ENCODE peak calls at places on chromosomes 1 and 21, in four cellular contexts. O is keratinocyte, E is osteoblast, P is right lobe of liver. G is an unnamed sample.
A peak's percentile ranks its signal among the peaks of the same experiment; 100 is the strongest.

GRCh38 chr1:204493882-204494280 is 724 bp downstream of the PIK3C2B start:
- DNase-seq in O (no peak), E (peak; percentile 84), P (peak; percentile 80), G (no peak)

GRCh38 chr21:35988396-35989140 is 71.8 kb downstream of the SETD4 start:
- DNase-seq in O (no peak), E (no peak), P (no peak), G (no peak)

GRCh38 chr1:19643113-19643512 is 998 bp upstream of the NBL1 start:
- DNase-seq in O (peak; percentile 57), E (peak; percentile 95), P (no peak), G (no peak)

GRCh38 chr1:8866792-8867415 is 11.6 kb downstream of the ENO1 start:
- DNase-seq in O (no peak), E (peak; percentile 14), P (no peak), G (no peak)

GRCh38 chr1:230222678-230223077 is 155.6 kb downstream of the GALNT2 start:
- DNase-seq in O (no peak), E (no peak), P (no peak), G (no peak)

GRCh38 chr1:125064481-125064880 is 3879.7 kb downstream of the SRGAP2C start:
- DNase-seq in O (no peak), E (no peak), P (peak; percentile 9), G (peak; percentile 75)

GRCh38 chr1:232529747-232530146 is 100.2 kb downstream of the SIPA1L2 start:
- DNase-seq in O (no peak), E (peak; percentile 64), P (no peak), G (no peak)

GRCh38 chr1:84300991-84301758 is at the start of gene SAMD13:
- DNase-seq in O (no peak), E (peak; percentile 44), P (peak; percentile 42), G (no peak)

GRCh38 chr1:116805398-116805797 is 51.2 kb downstream of the CD2 start:
- DNase-seq in O (no peak), E (no peak), P (no peak), G (no peak)

GRCh38 chr1:246691622-246692495 is 32.4 kb upstream of the SCCPDH start:
- DNase-seq in O (no peak), E (peak; percentile 25), P (no peak), G (no peak)

GRCh38 chr21:43847301-43847700 is 17.7 kb upstream of the AGPAT3 start:
- DNase-seq in O (no peak), E (peak; percentile 36), P (no peak), G (no peak)

GRCh38 chr1:25698252-25698651 is 81.7 kb downstream of the MAN1C1 start:
- DNase-seq in O (no peak), E (peak; percentile 75), P (no peak), G (no peak)

GRCh38 chr1:229117664-229118300 is 153.1 kb upstream of the RAB4A start:
- DNase-seq in O (no peak), E (no peak), P (peak; percentile 75), G (no peak)

GRCh38 chr1:154735061-154735800 is 127.2 kb upstream of the ADAR start:
- DNase-seq in O (no peak), E (no peak), P (no peak), G (no peak)

GRCh38 chr1:161921990-161922389 is 101.7 kb downstream of the OLFML2B start:
- DNase-seq in O (no peak), E (no peak), P (no peak), G (no peak)

GRCh38 chr1:64624859-64625258 is 120.0 kb upstream of the RAVER2 start:
- DNase-seq in O (no peak), E (no peak), P (no peak), G (no peak)

GRCh38 chr1:241774017-241774416 is 74.0 kb upstream of the EXO1 start:
- DNase-seq in O (no peak), E (no peak), P (no peak), G (no peak)

GRCh38 chr1:180165509-180166435 is 11.1 kb downstream of the QSOX1 start:
- DNase-seq in O (no peak), E (peak; percentile 62), P (no peak), G (no peak)

GRCh38 chr1:226678701-226679100 is 60.4 kb downstream of the ITPKB start:
- DNase-seq in O (no peak), E (no peak), P (no peak), G (no peak)

GRCh38 chr21:43736224-43736883 is 17.4 kb downstream of the PDXK start:
- DNase-seq in O (no peak), E (peak; percentile 73), P (no peak), G (no peak)

GRCh38 chr1:19029191-19030085 is 73.0 kb upstream of the IFFO2 start:
- DNase-seq in O (peak; percentile 86), E (no peak), P (peak; percentile 73), G (peak; percentile 61)

GRCh38 chr21:15549671-15550070 is 180.1 kb upstream of the USP25 start:
- DNase-seq in O (no peak), E (no peak), P (no peak), G (no peak)

GRCh38 chr1:209871430-209871829 is 43.7 kb downstream of the UTP25 start:
- DNase-seq in O (no peak), E (no peak), P (no peak), G (no peak)
- TF ChIP-seq CTCF in O (no peak), E (no peak), P (no peak), G (no peak)

GRCh38 chr1:223683586-223684487 is 18.3 kb upstream of the CAPN8 start:
- DNase-seq in O (no peak), E (peak; percentile 41), P (peak; percentile 50), G (no peak)

GRCh38 chr1:223678841-223679240 is 13.3 kb upstream of the CAPN8 start:
- DNase-seq in O (no peak), E (peak; percentile 41), P (no peak), G (no peak)

GRCh38 chr1:223680188-223680587 is 14.7 kb upstream of the CAPN8 start:
- DNase-seq in O (no peak), E (peak; percentile 3), P (no peak), G (no peak)

GRCh38 chr1:223682502-223682901 is 17.0 kb upstream of the CAPN8 start:
- DNase-seq in O (no peak), E (peak; percentile 30), P (no peak), G (no peak)

DNA sequence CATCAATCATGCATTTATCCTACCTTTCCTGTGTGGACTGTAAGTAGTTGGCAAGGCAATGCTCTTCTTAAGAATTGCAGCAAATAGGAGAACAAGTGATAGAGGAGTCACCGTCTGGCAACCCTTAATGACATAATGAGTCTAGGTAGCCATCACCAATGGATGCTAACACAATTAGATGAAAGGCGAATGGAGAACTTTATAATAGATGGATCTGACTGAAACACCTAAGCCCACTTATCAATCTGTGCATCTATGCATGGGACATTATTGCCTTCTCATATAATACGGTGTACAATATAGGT is 18.9 kb upstream of the CAPN8 start:
- DNase-seq in O (no peak), E (no peak), P (no peak), G (no peak)
- TF ChIP-seq CTCF in O (no peak), E (no peak), P (no peak), G (no peak)

GRCh38 chr1:111570781-111571181 is 48.8 kb upstream of the RAP1A start:
- DNase-seq in O (no peak), E (peak; percentile 11), P (no peak), G (no peak)
- TF ChIP-seq CTCF in O (peak; percentile 43), E (peak; percentile 57), P (peak; percentile 6), G (peak; percentile 55)

GRCh38 chr1:202434059-202434458 is 85.6 kb downstream of the PPP1R12B start:
- DNase-seq in O (no peak), E (no peak), P (no peak), G (no peak)
- TF ChIP-seq CTCF in O (no peak), E (no peak), P (no peak), G (no peak)

DNA sequence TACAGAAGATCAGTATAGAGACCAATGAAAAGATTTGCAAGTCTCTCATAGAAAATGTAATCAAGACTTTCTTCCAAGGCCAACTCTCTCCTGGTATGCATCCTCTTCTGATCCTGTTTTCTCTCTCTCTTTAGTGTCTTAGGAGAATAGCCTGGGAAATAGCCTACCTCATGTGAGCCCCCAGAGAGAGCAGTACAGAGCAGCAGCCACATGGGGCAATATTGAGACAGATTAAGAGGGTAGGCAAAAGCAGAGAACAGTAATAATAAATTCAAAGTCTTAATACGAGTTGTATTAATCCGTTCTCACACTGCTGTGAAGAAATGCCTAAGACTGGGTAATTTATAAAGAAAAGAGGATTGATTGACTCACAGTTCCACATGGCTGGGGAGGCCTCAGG is 61.4 kb downstream of the RNASEL start:
- DNase-seq in O (no peak), E (no peak), P (no peak), G (no peak)
- TF ChIP-seq CTCF in O (no peak), E (no peak), P (no peak), G (no peak)

GRCh38 chr1:15426492-15427279 is 11.6 kb upstream of the CTRC start:
- DNase-seq in O (no peak), E (peak; percentile 93), P (no peak), G (no peak)
- TF ChIP-seq CTCF in O (no peak), E (no peak), P (no peak), G (no peak)

GRCh38 chr1:210292276-210292851 is 36.3 kb upstream of the HHAT start:
- DNase-seq in O (no peak), E (peak; percentile 85), P (peak; percentile 61), G (peak; percentile 96)
- TF ChIP-seq CTCF in O (no peak), E (no peak), P (peak; percentile 42), G (peak; percentile 66)

GRCh38 chr1:32240140-32240951 is 6.7 kb upstream of the FAM167B start:
- DNase-seq in O (no peak), E (peak; percentile 84), P (peak; percentile 76), G (no peak)
- TF ChIP-seq CTCF in O (no peak), E (no peak), P (peak; percentile 29), G (peak; percentile 60)

DNA sequence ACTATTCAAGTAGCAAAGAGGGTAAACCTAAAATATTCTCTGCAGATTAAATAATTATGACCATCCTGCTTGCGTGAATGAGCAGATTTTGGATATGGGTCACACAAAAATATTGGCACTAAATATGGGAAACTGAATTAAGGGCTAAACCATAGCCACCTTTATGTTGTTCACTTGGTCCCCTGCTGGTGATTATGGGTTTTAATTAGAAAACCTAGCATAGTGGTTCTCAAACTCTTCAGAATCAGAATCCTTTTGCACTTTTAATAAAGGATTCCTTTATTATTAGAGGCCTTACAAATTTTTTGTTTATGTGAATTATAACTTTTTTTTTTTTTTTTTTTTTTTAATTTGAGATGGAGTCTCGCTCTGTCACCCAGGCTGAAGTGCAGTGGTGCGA is 38.5 kb upstream of the ZNHIT6 start:
- DNase-seq in O (no peak), E (no peak), P (no peak), G (no peak)
- TF ChIP-seq CTCF in O (no peak), E (no peak), P (no peak), G (peak; percentile 20)